ENCODE peak calls at places on chromosome 11, in seven cellular contexts. R is stomach; K is H1; E is MM.1S; C is gastrocnemius medialis; T is cardiac muscle cell; G is CD8-positive, alpha-beta T cell. U is an unnamed sample.

GRCh38 chr11:32426192-32426591 is 9.1 kb downstream of the WT1 start:
- DNase-seq in R (no peak), K (no peak), E (no peak), C (no peak), T (no peak), G (no peak), U (no peak)

GRCh38 chr11:33018005-33018404 is 2.3 kb downstream of the DEPDC7 start:
- DNase-seq in R (no peak), K (no peak), E (no peak), C (no peak), T (no peak), G (no peak), U (no peak)

GRCh38 chr11:33658195-33658900 is 42.3 kb downstream of the C11orf91 start:
- DNase-seq in R (no peak), K (no peak), E (no peak), C (no peak), T (no peak), G (no peak), U (no peak)

GRCh38 chr11:78613053-78613813 is 38.6 kb upstream of the NARS2 start:
- DNase-seq in R (no peak), K (no peak), E (no peak), C (no peak), T (no peak), G (no peak), U (no peak)

GRCh38 chr11:65133724-65134123 is 595 bp downstream of the SYVN1 start:
- DNase-seq in R (peak; percentile 46), K (no peak), E (no peak), C (no peak), T (peak; percentile 54), G (peak; percentile 27), U (no peak)

GRCh38 chr11:66045177-66045639 is 3.8 kb downstream of the GAL3ST3 start:
- DNase-seq in R (peak; percentile 82), K (peak; percentile 67), E (peak; percentile 86), C (peak; percentile 35), T (peak; percentile 83), G (peak; percentile 82), U (peak; percentile 79)

GRCh38 chr11:134792044-134792443 is 380.0 kb upstream of the B3GAT1 start:
- DNase-seq in R (no peak), K (no peak), E (no peak), C (no peak), T (no peak), G (no peak), U (no peak)

GRCh38 chr11:65791719-65792213 is 4.9 kb downstream of the OVOL1 start:
- DNase-seq in R (peak; percentile 62), K (no peak), E (peak; percentile 76), C (no peak), T (no peak), G (no peak), U (no peak)

GRCh38 chr11:131998020-131998419 is 627.6 kb downstream of the NTM start:
- DNase-seq in R (no peak), K (no peak), E (no peak), C (no peak), T (no peak), G (no peak), U (no peak)

GRCh38 chr11:113494021-113494420 is 18.8 kb upstream of the DRD2 start:
- DNase-seq in R (no peak), K (no peak), E (no peak), C (no peak), T (no peak), G (no peak), U (no peak)

GRCh38 chr11:86577663-86578636 is 94.5 kb downstream of the ME3 start:
- DNase-seq in R (no peak), K (no peak), E (no peak), C (peak; percentile 50), T (peak; percentile 90), G (no peak), U (no peak)

GRCh38 chr11:83092488-83093384 is 21.0 kb upstream of the RAB30 start:
- DNase-seq in R (peak; percentile 78), K (no peak), E (no peak), C (peak; percentile 59), T (no peak), G (no peak), U (no peak)

GRCh38 chr11:102256251-102256650 is 61.0 kb upstream of the BIRC3 start:
- DNase-seq in R (no peak), K (no peak), E (no peak), C (no peak), T (peak; percentile 49), G (no peak), U (no peak)

GRCh38 chr11:33721291-33721840 is 14.9 kb downstream of the CD59 start:
- DNase-seq in R (no peak), K (no peak), E (no peak), C (peak; percentile 75), T (peak; percentile 43), G (no peak), U (no peak)

GRCh38 chr11:1541474-1542204 is 30.4 kb downstream of the DUSP8 start:
- DNase-seq in R (no peak), K (no peak), E (no peak), C (no peak), T (no peak), G (no peak), U (no peak)

GRCh38 chr11:2186669-2187266 is 15.2 kb upstream of the TH start:
- DNase-seq in R (peak; percentile 62), K (no peak), E (peak; percentile 30), C (no peak), T (peak; percentile 30), G (peak; percentile 65), U (no peak)

DNA sequence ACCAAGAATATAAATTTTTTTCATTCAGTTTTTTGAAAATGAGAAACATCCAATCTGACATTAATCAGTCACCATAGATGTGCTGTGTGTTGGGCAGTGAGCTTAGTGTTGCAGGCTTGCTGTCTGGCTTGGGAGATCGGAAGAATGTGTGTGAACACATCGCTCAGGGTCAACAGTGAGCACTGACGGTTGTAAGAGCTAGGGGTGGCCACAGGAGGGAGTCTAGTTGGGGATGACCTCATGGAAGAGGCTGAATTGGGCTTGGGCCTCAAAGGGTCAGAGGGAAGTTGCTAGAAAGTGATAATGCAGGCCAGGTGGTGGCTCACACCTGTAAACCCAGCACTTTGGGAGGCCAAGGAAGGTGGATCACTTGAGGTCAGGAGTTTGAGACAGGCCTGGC is 375.4 kb downstream of the DDX10 start:
- DNase-seq in R (no peak), K (peak; percentile 21), E (no peak), C (no peak), T (no peak), G (no peak), U (no peak)
- TF ChIP-seq CTCF in R (no peak), K (peak; percentile 74), E (peak; percentile 11), C (no peak), T (peak; percentile 11), G (no peak), U (peak; percentile 31)

GRCh38 chr11:62709262-62710000 is 2.0 kb downstream of the GNG3 start:
- DNase-seq in R (peak; percentile 98), K (peak; percentile 95), E (peak; percentile 98), C (peak; percentile 99), T (peak; percentile 99), G (peak; percentile 98), U (peak; percentile 88)
- H3K4me3 ChIP-seq in R (peak overlapping the region; percentile 46), K (peak overlapping the region; percentile 89), E (peak overlapping the region; percentile 70), C (peak overlapping the region; percentile 81), T (peak overlapping the region; percentile 32), G (peak overlapping the region; percentile 89), U (peak overlapping the region; percentile 64)

GRCh38 chr11:126594921-126595367 is 239.5 kb downstream of the ST3GAL4 start:
- DNase-seq in R (no peak), K (no peak), E (no peak), C (no peak), T (no peak), G (no peak), U (no peak)

GRCh38 chr11:126588630-126589491 is 233.4 kb downstream of the ST3GAL4 start:
- DNase-seq in R (no peak), K (no peak), E (no peak), C (no peak), T (no peak), G (no peak), U (no peak)

GRCh38 chr11:126592496-126593410 is 237.3 kb downstream of the ST3GAL4 start:
- DNase-seq in R (no peak), K (no peak), E (no peak), C (no peak), T (no peak), G (no peak), U (no peak)

GRCh38 chr11:126589492-126589803 is 234.0 kb downstream of the ST3GAL4 start:
- DNase-seq in R (no peak), K (no peak), E (no peak), C (no peak), T (no peak), G (no peak), U (no peak)

GRCh38 chr11:126591966-126592489 is 236.5 kb downstream of the ST3GAL4 start:
- DNase-seq in R (no peak), K (no peak), E (no peak), C (no peak), T (no peak), G (no peak), U (no peak)
- H3K27me3 ChIP-seq in R (peaks cover 32% of the 10 kb centered on the region), K (no peaks in the 10 kb centered on the region), E (no peaks in the 10 kb centered on the region), C (no peaks in the 10 kb centered on the region), T (peaks cover 72% of the 10 kb centered on the region), G (no peaks in the 10 kb centered on the region), U (no peaks in the 10 kb centered on the region)

GRCh38 chr11:122405788-122406341 is 249.7 kb upstream of the UBASH3B start:
- DNase-seq in R (no peak), K (no peak), E (no peak), C (no peak), T (peak; percentile 38), G (no peak), U (no peak)

GRCh38 chr11:122406466-122406865 is 249.1 kb upstream of the UBASH3B start:
- DNase-seq in R (no peak), K (no peak), E (no peak), C (no peak), T (no peak), G (no peak), U (no peak)
- TF ChIP-seq CTCF in R (no peak), K (no peak), E (no peak), C (no peak), T (no peak), G (no peak), U (no peak)

GRCh38 chr11:118145285-118146227 is 7.1 kb downstream of the SCN4B start:
- DNase-seq in R (peak; percentile 93), K (peak; percentile 66), E (peak; percentile 88), C (peak; percentile 81), T (peak; percentile 72), G (peak; percentile 88), U (peak; percentile 81)
- H3K4me3 ChIP-seq in R (peak overlapping the region; percentile 57), K (peak overlapping the region; percentile 49), E (peak overlapping the region; percentile 74), C (peak overlapping the region; percentile 65), T (peak overlapping the region; percentile 46), G (peak overlapping the region; percentile 57), U (peak overlapping the region; percentile 55)

GRCh38 chr11:44733877-44734276 is 7.1 kb downstream of the TSPAN18 start:
- DNase-seq in R (no peak), K (no peak), E (no peak), C (no peak), T (no peak), G (no peak), U (no peak)

GRCh38 chr11:44738791-44739190 is 12.0 kb downstream of the TSPAN18 start:
- DNase-seq in R (no peak), K (no peak), E (no peak), C (no peak), T (no peak), G (no peak), U (no peak)

GRCh38 chr11:44737686-44738085 is 10.9 kb downstream of the TSPAN18 start:
- DNase-seq in R (no peak), K (no peak), E (no peak), C (no peak), T (no peak), G (no peak), U (no peak)

GRCh38 chr11:44734982-44735381 is 8.2 kb downstream of the TSPAN18 start:
- DNase-seq in R (no peak), K (no peak), E (no peak), C (no peak), T (no peak), G (no peak), U (no peak)

GRCh38 chr11:44737222-44737621 is 10.5 kb downstream of the TSPAN18 start:
- DNase-seq in R (no peak), K (no peak), E (no peak), C (no peak), T (no peak), G (no peak), U (no peak)
- H3K27me3 ChIP-seq in R (peaks cover 8% of the 10 kb centered on the region), K (peaks cover 25% of the 10 kb centered on the region), E (peaks cover 5% of the 10 kb centered on the region), C (no peaks in the 10 kb centered on the region), T (no peaks in the 10 kb centered on the region), G (no peaks in the 10 kb centered on the region), U (no peaks in the 10 kb centered on the region)